ENCODE peak calls at places on chromosomes 16 and 17, in six cellular contexts. N is transverse colon, U is tibial nerve, B is esophagus squamous epithelium, L is suprapubic skin, P is lower leg skin. G is an unnamed sample.

GRCh38 chr17:44001461-44001920 is 2.9 kb upstream of the NAGS start:
- DNase-seq in N (no peak), U (no peak), B (no peak), L (no peak), P (no peak), G (no peak)

GRCh38 chr17:44424828-44425463 is 35.5 kb upstream of the ITGA2B start:
- DNase-seq in N (no peak), U (no peak), B (no peak), L (no peak), P (no peak), G (no peak)

GRCh38 chr17:38731526-38732294 is 1.6 kb downstream of the CISD3 start:
- DNase-seq in N (peak), U (no peak), B (no peak), L (no peak), P (no peak), G (no peak)

GRCh38 chr17:40949406-40949805 is 12.0 kb upstream of the KRT23 start:
- DNase-seq in N (no peak), U (no peak), B (no peak), L (no peak), P (no peak), G (no peak)

GRCh38 chr16:1812732-1813163 is 13.9 kb downstream of the HAGH start:
- DNase-seq in N (peak), U (no peak), B (no peak), L (peak), P (no peak), G (no peak)

GRCh38 chr17:76247304-76247703 is 7.0 kb upstream of the RNF157 start:
- DNase-seq in N (no peak), U (no peak), B (no peak), L (no peak), P (no peak), G (no peak)

GRCh38 chr17:62802531-62803205 is 5.4 kb downstream of the MARCHF10 start:
- DNase-seq in N (no peak), U (no peak), B (no peak), L (no peak), P (peak), G (no peak)

GRCh38 chr16:27859020-27859419 is 204.5 kb downstream of the GSG1L start:
- DNase-seq in N (no peak), U (no peak), B (no peak), L (no peak), P (no peak), G (no peak)

GRCh38 chr17:17391575-17392370 is 85.0 kb upstream of the MED9 start:
- DNase-seq in N (peak), U (no peak), B (no peak), L (no peak), P (no peak), G (no peak)

GRCh38 chr16:3065742-3066439 is 451 bp downstream of the IL32 start:
- DNase-seq in N (no peak), U (no peak), B (no peak), L (no peak), P (no peak), G (no peak)

GRCh38 chr16:18788828-18789514 is 1.2 kb downstream of the RPS15A start:
- DNase-seq in N (no peak), U (no peak), B (no peak), L (no peak), P (no peak), G (no peak)

GRCh38 chr16:69005641-69006355 is 99.7 kb upstream of the HAS3 start:
- DNase-seq in N (no peak), U (no peak), B (no peak), L (no peak), P (no peak), G (no peak)

GRCh38 chr16:525520-526180 is 1.9 kb upstream of the CAPN15 start:
- DNase-seq in N (no peak), U (no peak), B (no peak), L (no peak), P (no peak), G (peak)

GRCh38 chr17:1067282-1067956 is 70.5 kb downstream of the TIMM22 start:
- DNase-seq in N (no peak), U (no peak), B (no peak), L (no peak), P (no peak), G (no peak)

GRCh38 chr16:17321824-17322223 is 148.9 kb downstream of the XYLT1 start:
- DNase-seq in N (no peak), U (no peak), B (no peak), L (no peak), P (no peak), G (no peak)

GRCh38 chr16:29699324-29700219 is 20.6 kb downstream of the QPRT start:
- DNase-seq in N (no peak), U (no peak), B (no peak), L (no peak), P (no peak), G (no peak)

GRCh38 chr17:70270554-70270953 is 101.2 kb downstream of the KCNJ2 start:
- DNase-seq in N (no peak), U (no peak), B (no peak), L (no peak), P (no peak), G (no peak)

GRCh38 chr16:23423496-23424049 is 29.4 kb downstream of the COG7 start:
- DNase-seq in N (peak), U (peak), B (no peak), L (peak), P (peak), G (peak)

GRCh38 chr17:67323445-67323844 is 42.9 kb downstream of the PSMD12 start:
- DNase-seq in N (no peak), U (no peak), B (no peak), L (no peak), P (no peak), G (no peak)

DNA sequence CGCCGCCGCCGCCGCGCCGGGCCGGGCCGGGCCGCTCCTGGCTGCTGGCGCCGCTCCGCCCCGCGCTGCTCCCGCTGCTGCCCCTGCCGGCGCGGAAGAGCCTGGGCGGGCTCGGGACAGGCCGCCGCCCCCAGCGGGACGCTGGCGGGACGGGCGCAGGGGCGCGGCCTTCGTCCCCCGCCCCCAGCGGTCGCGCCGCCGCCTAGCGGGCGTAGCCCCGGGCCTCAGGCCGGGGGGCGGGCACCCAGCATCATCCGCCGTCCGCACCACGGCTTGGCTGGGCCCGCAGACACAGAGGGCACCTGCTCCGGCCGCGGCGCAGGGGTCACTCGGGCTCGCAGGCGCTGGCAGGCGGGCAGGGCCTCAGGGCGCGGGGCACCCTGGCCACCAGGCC is at the start of gene AMFR:
- DNase-seq in N (peak), U (peak), B (no peak), L (peak), P (no peak), G (peak)
- TF ChIP-seq POLR2A in N (no peak), U (peak), B (no peak), L (peak), P (no peak), G (peak)

DNA sequence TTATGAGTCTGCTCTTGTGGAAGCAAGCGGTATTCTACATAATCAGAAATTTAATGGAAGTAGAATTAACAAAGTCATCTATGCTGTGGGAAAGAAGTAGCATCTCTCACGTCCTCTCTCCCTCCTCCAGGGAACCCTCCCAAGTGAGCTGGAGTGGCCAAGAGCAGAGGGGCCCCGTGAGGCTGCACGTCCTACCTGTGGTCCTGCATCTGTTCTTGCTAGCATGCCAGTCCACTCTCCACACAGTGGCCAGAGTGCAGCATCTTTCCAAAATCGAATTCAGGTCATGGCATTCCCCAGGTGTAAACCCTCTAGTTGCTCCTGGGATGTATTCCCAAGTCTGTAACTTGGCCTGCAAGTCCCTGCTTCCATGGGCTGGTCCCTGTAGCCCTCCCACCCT is 10.1 kb downstream of the KIAA0513 start:
- DNase-seq in N (no peak), U (no peak), B (no peak), L (no peak), P (no peak), G (no peak)
- TF ChIP-seq POLR2A in N (no peak), U (no peak), B (no peak), L (no peak), P (no peak), G (no peak)

GRCh38 chr17:51165680-51166197 is 472 bp upstream of the NME2 start:
- DNase-seq in N (peak), U (no peak), B (no peak), L (peak), P (no peak), G (no peak)
- TF ChIP-seq POLR2A in N (peak), U (no peak), B (no peak), L (no peak), P (no peak), G (no peak)

GRCh38 chr17:2192367-2193028 is 111.1 kb downstream of the SMG6 start:
- DNase-seq in N (peak), U (no peak), B (no peak), L (no peak), P (no peak), G (peak)
- TF ChIP-seq POLR2A in N (no peak), U (no peak), B (no peak), L (no peak), P (no peak), G (no peak)

DNA sequence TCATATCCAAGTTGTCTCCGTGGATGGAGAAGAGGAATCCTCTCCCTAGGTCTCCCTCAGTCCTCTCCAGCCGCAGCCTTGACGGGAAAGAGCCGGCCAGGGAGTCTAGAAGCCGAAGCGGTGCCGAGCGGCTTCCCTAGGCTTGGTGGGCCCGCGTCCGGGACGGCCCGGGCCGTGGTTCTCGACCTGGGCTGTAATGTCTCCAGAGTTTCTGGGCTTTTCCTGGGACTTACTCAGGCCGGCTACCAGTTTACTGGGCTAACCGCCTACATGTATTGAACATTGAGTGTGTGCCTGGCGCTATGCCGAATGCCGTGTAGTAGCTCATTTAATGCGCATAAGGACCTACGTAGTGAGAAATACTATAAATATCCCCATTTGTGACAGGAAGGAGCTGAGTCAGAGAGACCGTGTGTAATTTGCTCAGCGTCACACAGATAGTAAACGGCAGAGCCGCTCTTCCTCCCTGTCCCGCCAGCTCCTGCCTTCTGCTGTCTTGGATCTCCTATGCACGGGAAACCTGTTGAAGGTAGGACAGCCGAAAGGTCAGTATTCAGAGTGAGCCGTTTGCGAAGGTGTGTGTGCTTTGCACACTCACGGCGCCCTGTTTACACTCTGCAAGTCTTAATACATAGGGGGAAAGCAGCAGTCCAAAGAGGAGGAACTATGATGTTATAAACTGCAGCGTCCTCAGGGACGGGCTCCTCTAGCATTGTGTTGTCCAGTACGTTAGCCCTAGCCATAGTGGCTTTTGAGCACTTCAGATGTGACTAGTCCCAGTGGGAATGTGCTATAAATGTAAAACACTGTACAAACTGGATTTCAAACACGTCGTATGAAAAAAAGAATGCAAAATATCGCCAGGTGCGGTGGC is 723 bp upstream of the SPAG5 start:
- DNase-seq in N (peak), U (peak), B (no peak), L (peak), P (peak), G (peak)
- TF ChIP-seq POLR2A in N (peak), U (no peak), B (no peak), L (no peak), P (no peak), G (no peak)

DNA sequence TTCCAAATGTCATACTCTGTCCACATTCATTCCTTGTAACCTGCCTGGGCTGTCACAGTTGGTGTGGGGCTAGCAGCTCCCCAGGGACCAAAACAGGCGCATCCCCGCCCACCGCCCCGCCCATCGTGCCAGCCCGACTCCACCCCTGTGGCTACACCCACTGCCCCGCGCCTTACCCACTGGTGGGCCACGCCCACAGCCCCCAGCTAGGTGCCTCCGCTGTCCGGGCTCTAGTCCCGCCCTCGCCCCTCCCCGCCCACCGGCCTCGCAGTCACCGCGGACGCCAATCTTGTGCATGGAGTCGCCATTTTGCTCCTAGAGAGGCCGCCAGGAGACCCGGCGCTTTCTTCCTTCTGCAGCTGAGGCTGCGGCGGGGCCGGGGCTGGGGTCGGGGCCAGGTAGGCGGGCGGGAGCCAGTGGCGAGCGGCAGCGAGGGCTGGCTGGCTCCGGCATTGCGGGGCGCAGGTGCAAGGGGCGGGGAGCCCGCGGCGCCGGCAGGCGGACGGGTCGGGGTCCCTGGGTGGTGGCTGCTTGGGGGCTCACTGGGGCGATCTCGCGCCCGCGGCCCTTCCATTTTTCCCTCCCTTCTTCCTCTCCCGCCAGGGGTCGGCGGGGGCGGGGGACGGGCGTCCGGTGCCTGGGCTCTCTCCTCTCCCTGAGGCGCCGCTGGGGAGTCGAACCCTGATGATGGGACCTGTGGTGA is at the start of gene PRPSAP2:
- DNase-seq in N (peak), U (peak), B (peak), L (peak), P (peak), G (peak)
- TF ChIP-seq POLR2A in N (peak), U (no peak), B (no peak), L (no peak), P (no peak), G (peak)

GRCh38 chr17:7835818-7836595 is 2.0 kb downstream of the KDM6B start:
- DNase-seq in N (peak), U (peak), B (no peak), L (no peak), P (peak), G (no peak)
- TF ChIP-seq POLR2A in N (peak), U (no peak), B (no peak), L (peak), P (no peak), G (no peak)

DNA sequence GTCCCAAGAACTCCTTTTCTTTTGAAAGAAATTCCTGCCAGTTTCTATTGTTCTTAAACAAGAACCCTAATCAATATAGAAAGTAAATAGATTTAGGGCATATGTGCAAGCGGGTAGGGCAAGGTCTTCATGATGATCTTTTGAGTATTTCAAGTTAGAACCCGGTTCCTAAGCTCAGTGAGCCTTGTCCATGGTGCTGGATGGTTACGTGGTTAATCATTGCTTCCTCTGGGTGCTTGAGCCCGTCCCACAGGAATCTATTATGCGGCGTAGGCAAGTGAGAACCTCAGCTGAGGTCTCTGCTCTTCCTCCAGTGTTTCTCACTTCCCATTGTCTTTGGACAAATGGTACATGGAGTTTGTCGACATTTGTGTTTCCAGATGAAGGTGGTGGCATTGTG is 580.8 kb upstream of the EEF2KMT start:
- DNase-seq in N (no peak), U (no peak), B (no peak), L (no peak), P (no peak), G (no peak)
- TF ChIP-seq POLR2A in N (no peak), U (no peak), B (no peak), L (no peak), P (no peak), G (no peak)